ENCODE peak calls at places on chromosomes 6 and 20, in ten cellular contexts. B, A, I, D, Q, M, E, L, V and J are unnamed samples. For H3K4me1, the result is how much of the 10 kb centered on the place peaks cover.

GRCh38 chr20:21104921-21105320 is 1.2 kb downstream of the LINC00237 start:
- DNase-seq in B (no peak), A (no peak), I (no peak), D (no peak), Q (no peak), M (no peak), E (peak), L (no peak), V (no peak), J (no peak)

GRCh38 chr6:38077488-38078015 is 258.0 kb downstream of the ZFAND3 start:
- DNase-seq in B (no peak), A (no peak), I (no peak), D (no peak), Q (no peak), M (no peak), E (no peak), L (no peak), V (no peak), J (no peak)

GRCh38 chr6:139984317-139984716 is 609.9 kb upstream of the CITED2 start:
- DNase-seq in B (no peak), A (no peak), I (no peak), D (no peak), Q (no peak), M (no peak), E (no peak), L (no peak), V (no peak), J (no peak)

GRCh38 chr20:47527004-47527800 is 25.5 kb downstream of the NCOA3 start:
- DNase-seq in B (no peak), A (no peak), I (no peak), D (no peak), Q (no peak), M (no peak), E (no peak), L (no peak), V (no peak), J (no peak)

GRCh38 chr20:61331542-61331941 is 79.5 kb downstream of the CDH4 start:
- DNase-seq in B (no peak), A (no peak), I (no peak), D (no peak), Q (no peak), M (no peak), E (peak), L (no peak), V (no peak), J (peak)

GRCh38 chr6:6131492-6132109 is 124.9 kb upstream of the NRN1 start:
- DNase-seq in B (no peak), A (no peak), I (peak), D (no peak), Q (no peak), M (no peak), E (peak), L (no peak), V (peak), J (no peak)

GRCh38 chr6:26478100-26478984 is 20.6 kb downstream of the BTN2A1 start:
- DNase-seq in B (no peak), A (no peak), I (no peak), D (no peak), Q (no peak), M (no peak), E (no peak), L (no peak), V (no peak), J (no peak)

GRCh38 chr20:14488756-14489479 is 151.5 kb upstream of the FLRT3 start:
- DNase-seq in B (no peak), A (no peak), I (no peak), D (no peak), Q (no peak), M (no peak), E (no peak), L (no peak), V (no peak), J (no peak)

GRCh38 chr20:59585714-59586404 is 18.5 kb upstream of the PHACTR3 start:
- DNase-seq in B (no peak), A (no peak), I (no peak), D (no peak), Q (no peak), M (no peak), E (no peak), L (no peak), V (no peak), J (no peak)

GRCh38 chr6:56999049-56999448 is 44.1 kb downstream of the BEND6 start:
- DNase-seq in B (no peak), A (no peak), I (no peak), D (no peak), Q (no peak), M (no peak), E (no peak), L (no peak), V (no peak), J (no peak)

GRCh38 chr6:45961125-45961524 is 54.5 kb downstream of the CLIC5 start:
- DNase-seq in B (no peak), A (no peak), I (no peak), D (no peak), Q (no peak), M (no peak), E (no peak), L (no peak), V (no peak), J (no peak)

GRCh38 chr20:41734506-41734945 is 116.3 kb upstream of the CHD6 start:
- DNase-seq in B (no peak), A (no peak), I (peak), D (no peak), Q (peak), M (no peak), E (peak), L (peak), V (peak), J (peak)

GRCh38 chr20:47328841-47329448 is 27.6 kb downstream of the ZMYND8 start:
- DNase-seq in B (no peak), A (no peak), I (no peak), D (no peak), Q (no peak), M (peak), E (no peak), L (peak), V (no peak), J (no peak)

GRCh38 chr6:43086022-43086658 is 10.0 kb downstream of the PTK7 start:
- DNase-seq in B (no peak), A (no peak), I (no peak), D (no peak), Q (no peak), M (no peak), E (no peak), L (no peak), V (no peak), J (no peak)

GRCh38 chr20:53739799-53740785 is 146.5 kb upstream of the ZNF217 start:
- DNase-seq in B (no peak), A (no peak), I (no peak), D (no peak), Q (no peak), M (no peak), E (no peak), L (no peak), V (no peak), J (no peak)
- H3K4me1 ChIP-seq in B (under half), A (under half), I (half or more), D (under half), Q (under half), M (under half), E (half or more), L (under half), V (under half), J (half or more)

GRCh38 chr6:160348209-160348551 is at the start of gene SLC22A3:
- DNase-seq in B (no peak), A (no peak), I (peak), D (no peak), Q (no peak), M (no peak), E (peak), L (peak), V (no peak), J (no peak)
- H3K27ac ChIP-seq in B (peak), A (peak), I (no peak), D (no peak), Q (peak), M (peak), E (no peak), L (peak), V (no peak), J (peak)

DNA sequence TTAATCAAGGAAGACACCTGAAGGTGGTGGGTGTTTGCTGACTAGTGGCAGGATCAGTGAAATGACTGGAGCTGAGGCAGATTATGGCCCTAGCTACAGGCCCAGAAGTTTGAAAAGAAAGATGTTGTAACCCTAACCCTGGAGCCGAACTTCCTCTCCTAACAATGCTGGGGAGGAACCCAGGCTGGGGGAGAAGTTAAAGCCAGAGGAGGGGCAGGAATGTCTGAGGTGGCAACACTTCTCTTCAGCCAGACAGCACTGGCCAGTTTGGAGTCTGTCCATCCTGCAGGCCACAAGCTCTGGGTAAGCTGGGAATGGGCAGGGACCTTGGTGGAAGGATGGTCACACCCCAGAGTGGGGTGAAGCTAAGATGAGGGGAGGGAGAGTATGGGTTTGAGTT is at the start of gene LST1:
- DNase-seq in B (no peak), A (no peak), I (no peak), D (no peak), Q (no peak), M (no peak), E (no peak), L (no peak), V (no peak), J (peak)
- H3K4me3 ChIP-seq in B (peak), A (no peak), I (no peak), D (peak), Q (no peak), M (no peak), E (no peak), L (peak), V (peak), J (peak)

GRCh38 chr6:31466466-31466865 is 31.5 kb upstream of the MICB start:
- DNase-seq in B (no peak), A (no peak), I (no peak), D (no peak), Q (no peak), M (no peak), E (no peak), L (no peak), V (no peak), J (no peak)

GRCh38 chr6:31467151-31467550 is 30.8 kb upstream of the MICB start:
- DNase-seq in B (no peak), A (no peak), I (no peak), D (no peak), Q (no peak), M (no peak), E (peak), L (no peak), V (no peak), J (no peak)

GRCh38 chr6:31465185-31465536 is 32.8 kb upstream of the MICB start:
- DNase-seq in B (no peak), A (no peak), I (no peak), D (no peak), Q (no peak), M (no peak), E (no peak), L (no peak), V (no peak), J (no peak)

GRCh38 chr6:31464252-31465184 is 33.4 kb upstream of the MICB start:
- DNase-seq in B (no peak), A (no peak), I (no peak), D (no peak), Q (no peak), M (no peak), E (no peak), L (no peak), V (no peak), J (no peak)

GRCh38 chr6:31465718-31466117 is 32.2 kb upstream of the MICB start:
- DNase-seq in B (no peak), A (no peak), I (no peak), D (no peak), Q (no peak), M (no peak), E (no peak), L (no peak), V (no peak), J (no peak)
- H3K4me1 ChIP-seq in B (under half), A (under half), I (under half), D (under half), Q (under half), M (under half), E (under half), L (under half), V (half or more), J (under half)

GRCh38 chr6:100412872-100413271 is 51.8 kb downstream of the SIM1 start:
- DNase-seq in B (no peak), A (no peak), I (no peak), D (no peak), Q (no peak), M (no peak), E (no peak), L (no peak), V (no peak), J (no peak)
- H3K27ac ChIP-seq in B (no peak), A (no peak), I (no peak), D (no peak), Q (no peak), M (no peak), E (no peak), L (no peak), V (no peak), J (no peak)

DNA sequence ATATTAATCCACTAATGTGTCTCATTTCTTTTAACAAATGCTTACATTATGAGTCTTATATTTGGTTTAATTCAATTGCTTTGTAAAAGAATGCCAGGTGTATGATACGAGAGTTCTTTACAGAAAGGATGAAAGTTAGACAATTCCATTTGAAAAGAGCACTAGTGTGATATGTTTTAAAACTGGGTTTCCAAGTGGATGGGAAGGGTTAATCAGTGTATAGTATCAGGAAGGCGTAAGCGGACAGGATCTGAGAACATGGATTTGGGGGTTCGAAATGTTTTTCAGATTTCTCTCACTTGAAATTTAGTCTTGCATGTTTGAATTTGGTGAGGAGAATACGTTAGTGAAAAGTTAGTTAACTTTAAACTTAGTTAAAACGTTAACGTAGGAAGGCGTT is 2.6 kb downstream of the FOXO3 start:
- DNase-seq in B (no peak), A (no peak), I (no peak), D (no peak), Q (no peak), M (no peak), E (no peak), L (no peak), V (no peak), J (no peak)
- H3K4me3 ChIP-seq in B (peak), A (peak), I (no peak), D (no peak), Q (no peak), M (peak), E (peak), L (peak), V (no peak), J (peak)

DNA sequence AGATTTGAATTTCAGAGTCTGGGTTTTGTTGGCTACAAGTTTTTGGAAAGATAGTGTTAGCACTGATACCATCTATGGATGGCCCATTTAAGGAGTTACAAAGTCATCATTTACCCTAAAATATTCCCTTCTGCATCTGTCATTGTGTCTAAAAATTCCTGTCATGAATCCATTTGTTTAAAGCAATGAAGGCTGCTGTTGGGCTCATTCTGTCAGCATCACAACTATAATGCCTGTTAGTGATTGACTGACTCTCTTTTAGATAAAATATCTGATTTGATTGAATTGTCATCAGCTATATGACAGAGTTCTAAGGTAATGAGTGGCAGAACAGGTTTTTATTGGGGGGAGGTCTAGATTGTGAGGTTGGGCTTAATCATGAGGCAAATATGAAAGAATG is 167.6 kb upstream of the IMPG1 start:
- DNase-seq in B (no peak), A (no peak), I (no peak), D (no peak), Q (no peak), M (no peak), E (no peak), L (no peak), V (no peak), J (no peak)
- H3K4me1 ChIP-seq in B (under half), A (under half), I (under half), D (under half), Q (under half), M (under half), E (under half), L (under half), V (under half), J (under half)

GRCh38 chr20:50014570-50015562 is 32.1 kb downstream of the SNAI1 start:
- DNase-seq in B (no peak), A (no peak), I (no peak), D (no peak), Q (no peak), M (no peak), E (no peak), L (no peak), V (no peak), J (no peak)

GRCh38 chr20:50013976-50014375 is 31.2 kb downstream of the SNAI1 start:
- DNase-seq in B (no peak), A (no peak), I (no peak), D (no peak), Q (no peak), M (no peak), E (no peak), L (no peak), V (no peak), J (no peak)

GRCh38 chr20:50009521-50010454 is 27.0 kb downstream of the SNAI1 start:
- DNase-seq in B (no peak), A (no peak), I (no peak), D (no peak), Q (no peak), M (no peak), E (peak), L (no peak), V (no peak), J (no peak)

GRCh38 chr20:50015636-50015992 is 32.8 kb downstream of the SNAI1 start:
- DNase-seq in B (no peak), A (no peak), I (no peak), D (no peak), Q (no peak), M (no peak), E (no peak), L (no peak), V (no peak), J (no peak)

GRCh38 chr20:50012282-50013263 is 29.8 kb downstream of the SNAI1 start:
- DNase-seq in B (no peak), A (no peak), I (no peak), D (no peak), Q (no peak), M (no peak), E (no peak), L (no peak), V (no peak), J (no peak)
- H3K27ac ChIP-seq in B (no peak), A (no peak), I (no peak), D (no peak), Q (no peak), M (no peak), E (no peak), L (no peak), V (peak), J (no peak)

GRCh38 chr20:48684501-48685041 is 143.2 kb downstream of the PREX1 start:
- DNase-seq in B (no peak), A (no peak), I (no peak), D (no peak), Q (no peak), M (no peak), E (no peak), L (no peak), V (no peak), J (no peak)

GRCh38 chr20:48683467-48684175 is 144.2 kb downstream of the PREX1 start:
- DNase-seq in B (no peak), A (no peak), I (no peak), D (no peak), Q (no peak), M (no peak), E (no peak), L (no peak), V (no peak), J (no peak)

GRCh38 chr20:48681201-48681881 is 146.5 kb downstream of the PREX1 start:
- DNase-seq in B (no peak), A (no peak), I (no peak), D (no peak), Q (no peak), M (no peak), E (no peak), L (no peak), V (no peak), J (no peak)

GRCh38 chr20:48681882-48682426 is 145.8 kb downstream of the PREX1 start:
- DNase-seq in B (no peak), A (no peak), I (no peak), D (no peak), Q (no peak), M (no peak), E (no peak), L (no peak), V (no peak), J (no peak)

GRCh38 chr20:48682529-48683385 is 145.0 kb downstream of the PREX1 start:
- DNase-seq in B (peak), A (peak), I (peak), D (no peak), Q (peak), M (peak), E (peak), L (peak), V (no peak), J (peak)
- H3K4me3 ChIP-seq in B (peak), A (no peak), I (no peak), D (no peak), Q (no peak), M (no peak), E (peak), L (peak), V (no peak), J (peak)

DNA sequence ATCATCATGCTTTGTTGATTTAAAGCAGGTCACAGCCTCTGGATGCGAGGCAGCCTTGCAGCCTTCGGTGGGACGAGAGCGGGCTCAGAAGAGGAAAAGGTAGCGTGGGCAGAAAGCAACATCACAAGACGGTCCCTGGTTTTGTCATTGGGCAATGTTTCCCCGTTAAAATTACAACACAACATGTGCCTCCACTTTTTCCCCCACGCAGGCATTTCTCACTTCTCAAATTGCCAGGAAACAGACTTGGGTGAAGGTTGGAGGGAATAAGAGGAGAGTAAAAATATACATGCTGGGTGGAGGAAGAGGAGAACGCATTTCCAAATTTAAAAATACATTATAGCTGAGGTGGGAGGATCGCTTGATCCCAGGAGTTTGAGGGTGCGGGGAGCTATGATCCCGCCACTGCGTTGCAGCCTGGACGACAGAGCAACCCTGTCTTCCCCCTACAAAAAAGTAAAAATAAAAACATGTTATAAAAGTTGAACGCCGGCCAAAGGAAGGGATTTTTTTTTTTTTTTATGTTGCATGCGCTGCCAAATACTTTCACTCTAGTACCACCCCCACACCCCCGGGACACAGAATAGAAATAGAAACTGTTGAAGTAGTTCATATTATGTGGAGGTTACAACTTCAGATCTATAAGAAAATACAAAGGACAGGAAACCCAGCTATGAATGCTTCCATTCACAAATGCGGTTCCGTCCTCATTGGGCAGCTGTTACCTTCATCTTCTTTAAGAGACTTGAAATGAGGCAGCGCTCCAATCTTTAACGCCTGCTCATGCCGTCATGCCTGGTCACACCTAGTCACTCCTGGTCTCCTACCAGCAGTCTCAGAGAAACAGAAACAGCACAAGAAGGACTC is 13.8 kb upstream of the NAA20 start:
- DNase-seq in B (no peak), A (no peak), I (no peak), D (no peak), Q (no peak), M (peak), E (no peak), L (peak), V (no peak), J (no peak)
- H3K4me1 ChIP-seq in B (under half), A (under half), I (under half), D (under half), Q (under half), M (under half), E (under half), L (under half), V (under half), J (under half)